ENCODE peak calls at places on chromosomes 3 and 15, in five cellular contexts. U, K, F, O and I are unnamed samples.

GRCh38 chr3:42961633-42962032 is 17.5 kb upstream of the GASK1A start:
- DNase-seq in U (peak), K (no peak), F (no peak), O (peak), I (no peak)

GRCh38 chr3:118067439-118067838 is 967.2 kb downstream of the IGSF11 start:
- DNase-seq in U (no peak), K (no peak), F (no peak), O (no peak), I (no peak)

GRCh38 chr15:66703540-66703941 is 1.5 kb downstream of the SMAD6 start:
- DNase-seq in U (no peak), K (no peak), F (no peak), O (peak), I (no peak)

GRCh38 chr3:165549037-165549436 is 288.2 kb downstream of the BCHE start:
- DNase-seq in U (no peak), K (no peak), F (no peak), O (no peak), I (no peak)

GRCh38 chr3:124207873-124208473 is 216.0 kb upstream of the ROPN1 start:
- DNase-seq in U (no peak), K (no peak), F (no peak), O (no peak), I (no peak)

GRCh38 chr15:43792761-43793493 is 807 bp downstream of the SERF2 start:
- DNase-seq in U (no peak), K (no peak), F (no peak), O (no peak), I (peak)

GRCh38 chr3:24305795-24306467 is 188.7 kb downstream of the THRB start:
- DNase-seq in U (no peak), K (no peak), F (no peak), O (no peak), I (no peak)

GRCh38 chr3:32870373-32871091 is 52.7 kb downstream of the TRIM71 start:
- DNase-seq in U (no peak), K (no peak), F (no peak), O (peak), I (no peak)

GRCh38 chr15:99408236-99409096 is 157.2 kb downstream of the LRRC28 start:
- DNase-seq in U (no peak), K (no peak), F (peak), O (peak), I (no peak)

GRCh38 chr3:49625971-49626640 is 48.0 kb upstream of the APEH start:
- DNase-seq in U (no peak), K (no peak), F (no peak), O (no peak), I (no peak)

GRCh38 chr3:65963787-65964707 is 74.7 kb downstream of the MAGI1 start:
- DNase-seq in U (no peak), K (no peak), F (no peak), O (no peak), I (no peak)

GRCh38 chr3:194976049-194976451 is 290.4 kb downstream of the FAM43A start:
- DNase-seq in U (no peak), K (no peak), F (peak), O (peak), I (peak)

GRCh38 chr15:68650901-68651709 is 72.3 kb downstream of the CORO2B start:
- DNase-seq in U (no peak), K (peak), F (no peak), O (peak), I (peak)

GRCh38 chr15:56608993-56609392 is 124.3 kb downstream of the ZNF280D start:
- DNase-seq in U (no peak), K (no peak), F (no peak), O (no peak), I (no peak)

GRCh38 chr15:92468987-92469386 is 75.3 kb downstream of the ST8SIA2 start:
- DNase-seq in U (no peak), K (no peak), F (no peak), O (no peak), I (no peak)

GRCh38 chr3:42267878-42268277 is 1.9 kb upstream of the CCK start:
- DNase-seq in U (no peak), K (no peak), F (no peak), O (no peak), I (no peak)

GRCh38 chr3:49771340-49771938 is 14.9 kb downstream of the IP6K1 start:
- DNase-seq in U (no peak), K (no peak), F (no peak), O (no peak), I (no peak)

GRCh38 chr3:13200465-13200864 is 127.2 kb upstream of the IQSEC1 start:
- DNase-seq in U (no peak), K (no peak), F (no peak), O (no peak), I (peak)

GRCh38 chr3:111238896-111239295 is 167.3 kb downstream of the NECTIN3 start:
- DNase-seq in U (no peak), K (no peak), F (no peak), O (no peak), I (no peak)

GRCh38 chr3:174863488-174863887 is 4.4 kb downstream of the NAALADL2 start:
- DNase-seq in U (no peak), K (no peak), F (peak), O (no peak), I (no peak)

GRCh38 chr15:82680200-82681102 is 29.2 kb downstream of the AP3B2 start:
- DNase-seq in U (no peak), K (peak), F (peak), O (peak), I (no peak)

GRCh38 chr3:134685881-134686802 is 35.3 kb upstream of the KY start:
- DNase-seq in U (no peak), K (no peak), F (no peak), O (no peak), I (no peak)

GRCh38 chr3:48129921-48130320 is 58.3 kb downstream of the CDC25A start:
- DNase-seq in U (no peak), K (no peak), F (no peak), O (no peak), I (no peak)

GRCh38 chr15:29990035-29990434 is 92.7 kb upstream of the GOLGA8J start:
- DNase-seq in U (no peak), K (no peak), F (no peak), O (no peak), I (no peak)

GRCh38 chr15:51253385-51253784 is 85.0 kb downstream of the CYP19A1 start:
- DNase-seq in U (no peak), K (no peak), F (no peak), O (no peak), I (no peak)

GRCh38 chr15:71387825-71388224 is 272.6 kb downstream of the THSD4 start:
- DNase-seq in U (no peak), K (no peak), F (no peak), O (no peak), I (no peak)

GRCh38 chr15:71532994-71533393 is 277.4 kb upstream of the NR2E3 start:
- DNase-seq in U (no peak), K (no peak), F (no peak), O (no peak), I (no peak)

GRCh38 chr3:99012051-99012450 is 110.6 kb upstream of the DCBLD2 start:
- DNase-seq in U (no peak), K (no peak), F (no peak), O (peak), I (no peak)

GRCh38 chr15:56383011-56383410 is 17.8 kb downstream of the TEX9 start:
- DNase-seq in U (no peak), K (no peak), F (no peak), O (no peak), I (no peak)

GRCh38 chr3:139689122-139689521 is 11.3 kb upstream of the NMNAT3 start:
- DNase-seq in U (no peak), K (no peak), F (no peak), O (no peak), I (no peak)

GRCh38 chr3:8576841-8577553 is 67.6 kb downstream of the SSUH2 start:
- DNase-seq in U (no peak), K (no peak), F (no peak), O (no peak), I (no peak)

GRCh38 chr15:22952826-22953579 is 27.2 kb downstream of the CYFIP1 start:
- DNase-seq in U (no peak), K (peak), F (no peak), O (no peak), I (no peak)

GRCh38 chr3:46646700-46647099 is 34.4 kb downstream of the FAM240A start:
- DNase-seq in U (no peak), K (no peak), F (no peak), O (no peak), I (no peak)

GRCh38 chr3:59773970-59774369 is 724.1 kb upstream of the CFAP20DC start:
- DNase-seq in U (no peak), K (no peak), F (no peak), O (no peak), I (no peak)

GRCh38 chr3:161212892-161213291 is 8.2 kb upstream of the NMD3 start:
- DNase-seq in U (no peak), K (no peak), F (no peak), O (no peak), I (no peak)

GRCh38 chr3:63914312-63914711 is 2.1 kb upstream of the SCAANT1 start:
- DNase-seq in U (peak), K (no peak), F (peak), O (peak), I (peak)

GRCh38 chr3:21729331-21729730 is 21.7 kb downstream of the ZNF385D start:
- DNase-seq in U (no peak), K (no peak), F (no peak), O (no peak), I (no peak)

GRCh38 chr3:30333903-30334302 is 272.5 kb upstream of the TGFBR2 start:
- DNase-seq in U (no peak), K (no peak), F (no peak), O (no peak), I (no peak)

DNA sequence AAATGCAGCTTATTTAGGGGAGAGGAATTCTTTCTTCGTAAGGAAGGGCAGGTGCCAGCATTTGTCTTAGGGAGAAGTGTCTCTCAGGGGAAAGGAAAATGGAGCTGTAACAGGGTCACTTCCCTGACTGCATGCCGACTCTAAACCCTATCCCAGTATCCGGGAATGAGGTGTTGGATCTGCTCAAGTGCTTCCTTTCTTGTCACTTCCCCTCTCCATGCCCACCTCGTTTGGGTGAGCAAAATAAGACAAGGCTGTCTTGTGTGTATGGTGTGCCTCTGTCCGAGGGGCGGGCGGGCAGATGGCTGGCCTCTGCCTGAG is 230.1 kb upstream of the TPM1 start:
- DNase-seq in U (no peak), K (peak), F (no peak), O (no peak), I (no peak)
- TF ChIP-seq POLR2A in U (no peak), K (no peak), F (no peak), O (no peak), I (no peak)

DNA sequence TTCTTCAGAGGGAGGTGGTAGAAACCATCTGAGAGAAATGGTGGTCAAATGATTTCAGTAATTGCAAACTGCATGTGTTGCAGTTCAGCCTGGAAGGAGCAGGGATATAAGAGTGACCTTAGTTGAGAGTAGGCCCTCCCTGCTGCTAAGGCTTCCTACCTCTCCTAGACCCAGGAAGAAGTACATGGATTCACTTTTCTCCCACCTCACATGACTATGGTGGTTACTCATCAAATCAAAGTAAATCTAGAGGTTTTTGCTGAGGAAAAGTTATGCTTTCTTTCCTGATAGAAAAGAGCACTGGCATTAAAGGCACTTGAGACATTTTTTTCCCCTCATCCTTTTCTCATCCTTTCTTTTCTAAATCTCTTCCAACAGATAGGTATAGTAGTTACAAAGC is 43.2 kb upstream of the LEKR1 start:
- DNase-seq in U (no peak), K (no peak), F (no peak), O (no peak), I (no peak)
- H3K27ac ChIP-seq in U (no peak), K (no peak), F (no peak), O (no peak), I (no peak)

DNA sequence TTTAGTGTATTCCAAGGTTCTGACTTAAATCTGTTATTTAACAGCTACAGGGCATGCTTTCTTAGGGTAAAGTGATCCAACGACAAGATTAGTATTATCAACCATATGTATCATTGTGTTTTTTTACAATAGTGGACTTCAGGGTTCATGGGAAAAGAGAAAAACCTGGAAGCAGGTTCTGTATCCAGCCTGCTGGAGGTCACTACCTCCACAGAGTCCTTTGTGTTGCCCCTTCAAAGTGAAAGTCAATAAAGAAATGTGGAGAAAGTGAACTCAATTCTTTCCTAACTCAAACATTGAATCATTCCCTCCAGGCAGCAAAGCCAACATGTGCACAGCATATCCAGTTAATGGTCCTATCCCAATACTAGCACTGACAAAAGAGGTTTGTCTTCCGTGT is 45.4 kb downstream of the FGF7 start:
- DNase-seq in U (peak), K (no peak), F (no peak), O (no peak), I (no peak)
- H3K4me3 ChIP-seq in U (no peak), K (peak), F (no peak), O (no peak), I (no peak)

GRCh38 chr15:57792729-57793449 is 86.4 kb downstream of the POLR2M start:
- DNase-seq in U (no peak), K (no peak), F (no peak), O (no peak), I (no peak)
- TF ChIP-seq POLR2A in U (no peak), K (no peak), F (no peak), O (no peak), I (no peak)

DNA sequence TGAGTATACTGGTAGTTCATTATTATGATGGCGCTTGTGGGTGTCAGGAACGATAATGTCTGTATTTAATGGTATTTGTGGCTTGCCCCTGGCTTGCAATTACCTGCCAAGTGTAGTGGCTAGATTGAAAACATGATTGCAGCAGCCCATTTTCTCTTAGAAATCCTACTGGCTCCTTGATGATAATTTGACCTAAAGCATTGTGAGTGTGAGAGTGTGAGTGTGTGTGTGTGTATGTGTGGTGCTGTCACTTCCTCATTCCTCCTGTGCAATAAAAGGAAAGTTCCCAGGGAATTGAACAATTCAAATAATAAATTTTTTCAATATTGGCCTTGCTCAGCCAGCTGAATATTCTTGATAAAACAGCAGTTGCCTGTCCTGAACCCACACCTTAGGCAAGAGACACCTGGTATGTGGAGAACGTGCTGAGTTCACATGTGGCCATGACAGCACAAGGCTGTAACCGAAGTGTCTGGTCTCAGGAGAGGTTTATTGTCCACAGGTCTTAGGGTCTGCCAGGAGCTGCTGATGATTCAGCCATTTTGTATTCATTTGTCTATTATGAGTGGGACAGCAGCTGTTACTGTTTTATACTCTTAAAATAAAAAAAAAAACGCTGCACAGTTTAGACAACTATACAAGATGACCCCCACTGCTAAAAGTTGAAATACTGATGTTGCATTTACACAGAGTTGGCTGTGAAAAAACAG is 193.2 kb downstream of the CD47 start:
- DNase-seq in U (no peak), K (no peak), F (no peak), O (no peak), I (no peak)
- H3K27ac ChIP-seq in U (no peak), K (no peak), F (no peak), O (no peak), I (no peak)

GRCh38 chr3:53716998-53717397 is 129.2 kb downstream of the CHDH start:
- DNase-seq in U (no peak), K (no peak), F (no peak), O (no peak), I (no peak)

GRCh38 chr3:53712817-53713388 is 133.3 kb downstream of the CHDH start:
- DNase-seq in U (no peak), K (peak), F (no peak), O (no peak), I (no peak)

GRCh38 chr3:53711387-53711786 is 134.8 kb downstream of the CHDH start:
- DNase-seq in U (no peak), K (no peak), F (no peak), O (no peak), I (no peak)

GRCh38 chr3:53715815-53716483 is 130.3 kb downstream of the CHDH start:
- DNase-seq in U (no peak), K (no peak), F (no peak), O (no peak), I (no peak)

DNA sequence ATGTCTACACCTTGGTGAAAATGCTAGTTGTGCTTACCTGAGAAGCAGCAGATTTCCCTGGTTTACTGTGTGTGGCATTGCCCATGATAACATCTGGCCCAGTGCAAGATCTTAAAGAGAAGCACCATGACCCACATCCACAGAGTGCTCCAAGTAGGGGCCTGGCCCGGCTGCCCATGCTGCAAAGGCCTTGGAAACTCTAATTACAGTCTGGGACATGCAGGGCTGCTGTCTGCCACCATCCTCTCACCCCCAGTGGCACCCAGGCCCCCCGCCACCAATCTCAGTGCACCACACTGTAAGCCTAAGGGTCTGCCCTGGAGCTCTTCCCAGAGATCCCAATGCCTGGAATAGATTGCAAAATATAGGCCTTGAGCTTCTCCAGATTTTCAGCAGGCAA is 132.6 kb downstream of the CHDH start:
- DNase-seq in U (no peak), K (no peak), F (no peak), O (no peak), I (no peak)
- H3K4me3 ChIP-seq in U (no peak), K (no peak), F (no peak), O (no peak), I (no peak)

GRCh38 chr3:141386611-141387110 is 18.4 kb downstream of the ZBTB38 start:
- DNase-seq in U (no peak), K (no peak), F (no peak), O (no peak), I (no peak)
- TF ChIP-seq POLR2A in U (no peak), K (peak), F (no peak), O (no peak), I (no peak)

GRCh38 chr3:39251576-39251975 is 28.3 kb downstream of the CX3CR1 start:
- DNase-seq in U (no peak), K (no peak), F (no peak), O (no peak), I (no peak)
- H3K27ac ChIP-seq in U (no peak), K (no peak), F (no peak), O (no peak), I (no peak)

GRCh38 chr3:106936337-106936736 is 440.9 kb upstream of the CCDC54 start:
- DNase-seq in U (no peak), K (no peak), F (no peak), O (no peak), I (no peak)
- H3K4me3 ChIP-seq in U (no peak), K (no peak), F (no peak), O (no peak), I (no peak)

GRCh38 chr15:59283717-59284336 is 77.2 kb downstream of the LDHAL6B start:
- DNase-seq in U (no peak), K (no peak), F (peak), O (no peak), I (no peak)
- TF ChIP-seq POLR2A in U (no peak), K (no peak), F (no peak), O (no peak), I (no peak)